ENCODE peak calls at places on chromosomes 5 and 9, in six cellular contexts. H, L, E, Z, U and W are unnamed samples.

GRCh38 chr5:151051066-151051930 is 29.5 kb downstream of the TNIP1 start:
- DNase-seq in U (peak; percentile 56), E (peak; percentile 75), Z (peak; percentile 83), H (peak; percentile 51), L (peak; percentile 86), W (peak; percentile 94)

GRCh38 chr5:135894789-135895188 is 852 bp downstream of the IL9 start:
- DNase-seq in H (no peak), U (no peak), L (no peak), Z (no peak), E (no peak), W (no peak)

GRCh38 chr9:75664597-75664996 is 225.9 kb upstream of the PCSK5 start:
- DNase-seq in E (no peak), Z (no peak), U (no peak), H (no peak), L (no peak), W (no peak)

GRCh38 chr5:6302684-6303083 is 75.7 kb downstream of the MED10 start:
- DNase-seq in E (no peak), L (no peak), H (no peak), U (no peak), Z (no peak), W (peak; percentile 48)

GRCh38 chr5:141558150-141558549 is 60.6 kb downstream of the DIAPH1 start:
- DNase-seq in U (no peak), Z (no peak), H (no peak), E (no peak), L (no peak), W (no peak)

GRCh38 chr9:126722252-126722921 is 82.5 kb upstream of the ZBTB43 start:
- DNase-seq in H (peak; percentile 78), L (peak; percentile 86), Z (peak; percentile 13), U (peak; percentile 36), E (peak; percentile 93), W (peak; percentile 91)

GRCh38 chr5:123099514-123100151 is 10.6 kb downstream of the PRDM6 start:
- DNase-seq in L (peak; percentile 88), Z (no peak), U (peak; percentile 12), H (no peak), E (no peak), W (no peak)

GRCh38 chr9:83508072-83508471 is 30.1 kb downstream of the FRMD3 start:
- DNase-seq in E (no peak), L (no peak), Z (no peak), U (no peak), H (no peak), W (no peak)

GRCh38 chr9:88791105-88791805 is 200.0 kb upstream of the S1PR3 start:
- DNase-seq in L (no peak), U (no peak), H (peak; percentile 92), Z (peak; percentile 97), E (no peak), W (no peak)

GRCh38 chr5:38720691-38721361 is 125.0 kb upstream of the OSMR start:
- DNase-seq in L (no peak), E (no peak), H (no peak), Z (no peak), U (no peak), W (peak; percentile 45)

GRCh38 chr9:22813520-22813919 is 366.9 kb downstream of the DMRTA1 start:
- DNase-seq in U (no peak), Z (peak; percentile 37), L (peak; percentile 1), E (no peak), H (peak; percentile 11), W (peak; percentile 54)

GRCh38 chr5:67315082-67315801 is 118.6 kb upstream of the CD180 start:
- DNase-seq in U (no peak), L (no peak), E (no peak), Z (no peak), H (peak; percentile 76), W (no peak)

GRCh38 chr5:1312206-1312605 is 17.3 kb upstream of the TERT start:
- DNase-seq in Z (no peak), E (no peak), H (no peak), L (no peak), U (no peak), W (no peak)

GRCh38 chr9:112866662-112867274 is 23.9 kb downstream of the SLC46A2 start:
- DNase-seq in E (peak; percentile 19), H (peak; percentile 48), Z (no peak), U (peak; percentile 48), L (no peak), W (no peak)

GRCh38 chr5:1476181-1476966 is 31.1 kb upstream of the SLC6A3 start:
- DNase-seq in L (no peak), U (no peak), E (no peak), Z (no peak), H (no peak), W (no peak)

GRCh38 chr5:81424728-81425127 is 30.8 kb upstream of the ACOT12 start:
- DNase-seq in Z (peak; percentile 62), U (no peak), L (no peak), H (no peak), E (no peak), W (no peak)

GRCh38 chr9:4839470-4839912 is 46.7 kb downstream of the RCL1 start:
- DNase-seq in L (no peak), H (no peak), U (no peak), Z (no peak), E (no peak), W (no peak)

GRCh38 chr9:91825422-91825821 is 124.6 kb downstream of the ROR2 start:
- DNase-seq in E (no peak), Z (peak; percentile 78), H (peak; percentile 64), L (no peak), U (no peak), W (no peak)

GRCh38 chr9:68706579-68707201 is 1.6 kb downstream of the PIP5K1B start:
- DNase-seq in E (no peak), L (no peak), Z (no peak), H (no peak), U (no peak), W (peak; percentile 49)

GRCh38 chr9:35010351-35010958 is 20.9 kb downstream of the DNAJB5 start:
- DNase-seq in U (no peak), Z (no peak), H (no peak), E (no peak), L (no peak), W (no peak)

GRCh38 chr9:6216002-6216401 is 395 bp downstream of the IL33 start:
- DNase-seq in E (no peak), L (no peak), Z (no peak), U (no peak), H (no peak), W (no peak)

GRCh38 chr9:15570769-15571168 is 17.9 kb downstream of the CCDC171 start:
- DNase-seq in L (peak; percentile 8), E (no peak), U (no peak), H (no peak), Z (no peak), W (no peak)

GRCh38 chr5:14036514-14036913 is 92.0 kb upstream of the DNAH5 start:
- DNase-seq in Z (peak; percentile 28), L (no peak), E (no peak), U (no peak), H (peak; percentile 45), W (no peak)
- H3K9ac ChIP-seq in Z (no peak overlapping the region), L (peak overlapping the region; percentile 71), E (no peak overlapping the region), U (peak overlapping the region; percentile 70), H (peak overlapping the region; percentile 75), W (no peak overlapping the region)

DNA sequence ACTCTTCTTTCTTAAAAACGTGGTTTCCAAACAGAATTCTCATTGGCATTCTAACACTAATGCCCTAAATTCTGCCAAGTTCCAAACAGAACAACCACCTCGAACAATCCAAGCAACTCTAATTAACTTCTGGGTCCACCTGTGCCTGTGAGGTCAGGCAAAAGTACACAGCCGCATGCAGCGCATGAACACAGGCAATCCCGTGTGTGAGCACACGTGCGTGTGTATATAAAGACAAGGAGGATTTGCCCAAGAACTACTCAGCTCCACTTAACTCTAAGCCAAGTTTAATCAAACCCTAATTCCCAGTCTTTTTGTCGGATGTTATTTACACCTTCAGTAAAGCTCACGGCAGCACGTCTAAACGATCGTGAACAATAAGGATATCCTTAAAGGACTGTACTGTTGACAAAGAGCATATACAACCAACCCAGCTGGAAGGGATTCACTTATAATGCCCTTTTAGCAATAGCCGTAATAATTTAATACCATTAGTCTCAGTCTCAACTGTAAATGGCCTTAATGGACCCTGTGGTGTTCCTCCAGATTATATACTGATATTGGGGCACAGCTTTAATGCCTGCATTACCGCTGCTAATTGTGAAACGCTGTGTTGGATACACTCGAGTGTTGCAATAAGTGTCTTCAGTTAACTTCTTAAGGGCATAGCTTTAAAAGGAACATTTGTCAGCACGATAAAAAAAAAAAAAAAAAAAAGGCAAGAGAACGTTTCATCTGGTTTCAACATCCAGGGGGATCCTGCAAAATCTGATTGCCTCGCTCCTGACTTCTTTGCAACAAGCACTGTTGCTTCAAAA is 78.1 kb downstream of the EBF1 start:
- DNase-seq in Z (peak; percentile 94), L (peak; percentile 40), U (no peak), H (no peak), E (no peak), W (no peak)
- H3K4me1 ChIP-seq in Z (peaks cover 14% of the 10 kb centered on the region), L (peaks cover 13% of the 10 kb centered on the region), U (no peaks in the 10 kb centered on the region), H (peaks cover 9% of the 10 kb centered on the region), E (no peaks in the 10 kb centered on the region), W (peaks cover 70% of the 10 kb centered on the region)

GRCh38 chr5:154198611-154199230 is 8.2 kb downstream of the GALNT10 start:
- DNase-seq in L (no peak), U (no peak), Z (peak; percentile 38), E (no peak), H (peak; percentile 70), W (no peak)
- H3K27ac ChIP-seq in L (no peak overlapping the region), U (no peak overlapping the region), Z (peak overlapping the region; percentile 24), E (peak overlapping the region; percentile 77), H (no peak overlapping the region), W (no peak overlapping the region)

GRCh38 chr5:130541617-130542221 is 623.3 kb downstream of the HINT1 start:
- DNase-seq in H (peak; percentile 84), U (no peak), Z (peak; percentile 59), L (no peak), E (no peak), W (peak; percentile 85)
- H3K9ac ChIP-seq in H (no peak overlapping the region), U (no peak overlapping the region), Z (no peak overlapping the region), L (no peak overlapping the region), E (no peak overlapping the region), W (no peak overlapping the region)

DNA sequence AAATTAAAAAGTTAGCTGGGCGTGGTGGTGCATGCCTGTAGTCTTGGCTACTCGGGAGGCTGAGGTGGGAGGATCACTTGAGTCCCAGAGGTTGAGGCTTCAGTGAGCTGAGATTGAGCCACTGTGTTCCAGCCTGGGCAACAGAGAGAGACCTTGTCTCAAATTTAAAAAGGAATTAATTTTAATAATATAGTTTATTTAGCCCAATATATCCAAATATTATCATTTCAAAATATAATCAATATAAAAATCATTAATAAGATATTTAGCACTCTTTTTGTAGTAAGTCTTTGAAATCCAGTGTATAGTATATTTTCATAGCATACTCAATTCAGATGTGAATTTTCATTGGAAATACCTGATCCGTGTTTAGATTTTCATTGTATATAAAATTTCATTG is 43.2 kb upstream of the ORM1 start:
- DNase-seq in Z (no peak), H (no peak), L (no peak), E (no peak), U (no peak), W (no peak)
- H3K4me1 ChIP-seq in Z (peaks cover 20% of the 10 kb centered on the region), H (peaks cover 54% of the 10 kb centered on the region), L (peaks cover 8% of the 10 kb centered on the region), E (no peaks in the 10 kb centered on the region), U (peaks cover 24% of the 10 kb centered on the region), W (peaks cover 4% of the 10 kb centered on the region)

GRCh38 chr5:88679638-88680037 is 203.3 kb downstream of the MEF2C start:
- DNase-seq in L (no peak), Z (no peak), E (no peak), U (no peak), H (no peak), W (no peak)
- H3K27ac ChIP-seq in L (no peak overlapping the region), Z (no peak overlapping the region), E (no peak overlapping the region), U (no peak overlapping the region), H (no peak overlapping the region), W (no peak overlapping the region)

DNA sequence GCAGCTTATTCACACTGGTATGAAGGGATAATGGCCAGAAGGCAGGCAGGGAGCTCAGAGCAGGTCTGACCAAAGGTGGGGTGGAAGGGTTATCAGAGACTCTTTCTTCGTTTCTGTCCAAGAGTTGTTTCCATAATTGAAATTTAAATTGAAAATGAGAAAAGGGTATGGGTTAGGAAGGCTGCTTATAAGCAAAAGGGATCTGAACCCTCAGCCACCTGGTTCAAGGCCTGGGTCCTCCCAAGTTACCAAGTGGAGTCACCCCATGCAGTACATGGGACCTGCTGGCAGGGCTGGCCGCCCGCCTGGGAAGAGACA is 17.8 kb downstream of the EEIG1 start:
- DNase-seq in E (no peak), H (no peak), L (peak; percentile 58), Z (no peak), U (no peak), W (no peak)
- H3K9ac ChIP-seq in E (no peak overlapping the region), H (no peak overlapping the region), L (no peak overlapping the region), Z (no peak overlapping the region), U (peak overlapping the region; percentile 14), W (peak overlapping the region; percentile 20)